ENCODE peak calls at places on chromosomes 4 and X, in five cellular contexts. One of them, this sample, is unnamed.

GRCh38 chr4:144223654-144224053 is 83.1 kb upstream of the GYPA start:
- DNase-seq in lower leg skin: no peak
- DNase-seq in GM12865: no peak
- DNase-seq in WTC11: no peak
- DNase-seq in H9: no peak
- DNase-seq in this sample: no peak

GRCh38 chr4:5919571-5919970 is 26.7 kb upstream of the CRMP1 start:
- DNase-seq in H9: no peak
- DNase-seq in WTC11: no peak
- DNase-seq in GM12865: no peak
- DNase-seq in lower leg skin: no peak
- DNase-seq in this sample: no peak

GRCh38 chrX:71615056-71615455 is 3.3 kb downstream of the CXCR3 start:
- DNase-seq in WTC11: no peak
- DNase-seq in GM12865: no peak
- DNase-seq in lower leg skin: no peak
- DNase-seq in H9: no peak
- DNase-seq in this sample: no peak

GRCh38 chrX:69165116-69165651 is at the start of gene PJA1:
- DNase-seq in GM12865: peak
- DNase-seq in H9: peak
- DNase-seq in WTC11: peak
- DNase-seq in lower leg skin: peak
- DNase-seq in this sample: peak

GRCh38 chr4:176988226-176988625 is 195.5 kb upstream of the VEGFC start:
- DNase-seq in WTC11: no peak
- DNase-seq in H9: no peak
- DNase-seq in lower leg skin: no peak
- DNase-seq in GM12865: no peak
- DNase-seq in this sample: no peak

GRCh38 chr4:86579941-86580340 is 14.2 kb upstream of the PTPN13 start:
- DNase-seq in H9: no peak
- DNase-seq in lower leg skin: no peak
- DNase-seq in WTC11: no peak
- DNase-seq in GM12865: no peak
- DNase-seq in this sample: no peak

GRCh38 chr4:51842167-51842553 is 793 bp upstream of the DCUN1D4 start:
- DNase-seq in lower leg skin: peak
- DNase-seq in GM12865: no peak
- DNase-seq in WTC11: no peak
- DNase-seq in H9: no peak
- DNase-seq in this sample: no peak

GRCh38 chrX:134600714-134601113 is 57.6 kb downstream of the PLAC1 start:
- DNase-seq in GM12865: peak
- DNase-seq in H9: no peak
- DNase-seq in lower leg skin: no peak
- DNase-seq in WTC11: no peak
- DNase-seq in this sample: no peak

GRCh38 chr4:11426716-11427115 is 2.0 kb downstream of the HS3ST1 start:
- DNase-seq in lower leg skin: no peak
- DNase-seq in GM12865: no peak
- DNase-seq in H9: no peak
- DNase-seq in WTC11: no peak
- DNase-seq in this sample: no peak

GRCh38 chr4:11367371-11367770 is 61.3 kb downstream of the HS3ST1 start:
- DNase-seq in lower leg skin: peak
- DNase-seq in H9: no peak
- DNase-seq in GM12865: no peak
- DNase-seq in WTC11: no peak
- DNase-seq in this sample: no peak

GRCh38 chrX:53239474-53239873 is 14.5 kb upstream of the KDM5C start:
- DNase-seq in H9: peak
- DNase-seq in WTC11: peak
- DNase-seq in GM12865: peak
- DNase-seq in lower leg skin: no peak
- DNase-seq in this sample: no peak

GRCh38 chr4:151643564-151643963 is 117.2 kb downstream of the GATB start:
- DNase-seq in H9: no peak
- DNase-seq in WTC11: no peak
- DNase-seq in lower leg skin: no peak
- DNase-seq in GM12865: no peak
- DNase-seq in this sample: no peak

GRCh38 chr4:151644625-151645024 is 116.2 kb downstream of the GATB start:
- DNase-seq in GM12865: peak
- DNase-seq in lower leg skin: no peak
- DNase-seq in WTC11: peak
- DNase-seq in H9: peak
- DNase-seq in this sample: no peak

GRCh38 chr4:151649461-151649860 is 111.3 kb downstream of the GATB start:
- DNase-seq in WTC11: no peak
- DNase-seq in lower leg skin: no peak
- DNase-seq in GM12865: no peak
- DNase-seq in H9: no peak
- DNase-seq in this sample: no peak

GRCh38 chr4:151641983-151642382 is 118.8 kb downstream of the GATB start:
- DNase-seq in WTC11: no peak
- DNase-seq in lower leg skin: no peak
- DNase-seq in GM12865: no peak
- DNase-seq in H9: no peak
- DNase-seq in this sample: no peak

DNA sequence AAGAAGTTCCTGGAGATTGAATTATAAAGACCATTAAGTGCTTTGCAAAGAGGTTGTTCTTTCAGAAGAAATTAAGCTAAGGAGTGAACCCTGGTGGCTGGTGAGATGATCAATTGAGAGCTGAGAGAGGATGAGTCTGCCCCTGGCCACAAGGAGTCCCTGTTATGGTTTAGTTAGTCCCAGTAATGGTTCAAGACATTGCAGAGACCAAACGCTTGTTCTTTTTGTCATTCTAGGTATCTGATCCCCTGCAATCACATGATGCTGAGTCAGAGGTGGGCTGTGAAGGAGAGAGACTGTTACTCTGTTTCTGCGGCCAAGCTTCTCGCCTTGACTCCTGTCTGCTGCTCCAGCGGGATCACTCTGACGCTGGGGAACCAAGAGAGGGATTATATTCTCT is 114.5 kb downstream of the GATB start:
- DNase-seq in GM12865: no peak
- DNase-seq in H9: peak
- DNase-seq in lower leg skin: no peak
- DNase-seq in WTC11: no peak
- DNase-seq in this sample: no peak
- TF ChIP-seq CTCF in GM12865: no peak
- TF ChIP-seq CTCF in H9: peak
- TF ChIP-seq CTCF in lower leg skin: no peak
- TF ChIP-seq CTCF in WTC11: no peak
- TF ChIP-seq CTCF in this sample: no peak

GRCh38 chr4:1800805-1801204 is 7.7 kb downstream of the FGFR3 start:
- DNase-seq in H9: no peak
- DNase-seq in GM12865: no peak
- DNase-seq in WTC11: no peak
- DNase-seq in lower leg skin: no peak
- DNase-seq in this sample: no peak

GRCh38 chr4:1799997-1800375 is 6.9 kb downstream of the FGFR3 start:
- DNase-seq in lower leg skin: no peak
- DNase-seq in GM12865: no peak
- DNase-seq in H9: no peak
- DNase-seq in WTC11: no peak
- DNase-seq in this sample: no peak

GRCh38 chr4:1802720-1803522 is 9.8 kb downstream of the FGFR3 start:
- DNase-seq in WTC11: peak
- DNase-seq in H9: peak
- DNase-seq in lower leg skin: no peak
- DNase-seq in GM12865: no peak
- DNase-seq in this sample: no peak

GRCh38 chr4:1802151-1802715 is 9.1 kb downstream of the FGFR3 start:
- DNase-seq in H9: no peak
- DNase-seq in GM12865: no peak
- DNase-seq in WTC11: no peak
- DNase-seq in lower leg skin: peak
- DNase-seq in this sample: no peak

DNA sequence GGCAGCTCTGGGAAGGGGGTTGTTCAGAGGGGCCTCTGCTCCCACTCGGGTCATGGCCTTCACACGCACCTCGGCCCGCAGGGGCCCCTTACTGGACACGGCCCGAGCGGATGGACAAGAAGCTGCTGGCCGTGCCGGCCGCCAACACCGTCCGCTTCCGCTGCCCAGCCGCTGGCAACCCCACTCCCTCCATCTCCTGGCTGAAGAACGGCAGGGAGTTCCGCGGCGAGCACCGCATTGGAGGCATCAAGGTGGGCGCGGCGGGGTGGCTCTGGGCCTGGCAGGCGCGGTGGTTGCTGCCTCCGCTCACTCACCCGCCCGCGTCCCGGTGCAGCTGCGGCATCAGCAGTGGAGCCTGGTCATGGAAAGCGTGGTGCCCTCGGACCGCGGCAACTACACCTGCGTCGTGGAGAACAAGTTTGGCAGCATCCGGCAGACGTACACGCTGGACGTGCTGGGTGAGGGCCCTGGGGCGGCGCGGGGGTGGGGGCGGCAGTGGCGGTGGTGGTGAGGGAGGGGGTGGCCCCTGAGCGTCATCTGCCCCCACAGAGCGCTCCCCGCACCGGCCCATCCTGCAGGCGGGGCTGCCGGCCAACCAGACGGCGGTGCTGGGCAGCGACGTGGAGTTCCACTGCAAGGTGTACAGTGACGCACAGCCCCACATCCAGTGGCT is 8.3 kb downstream of the FGFR3 start:
- DNase-seq in H9: no peak
- DNase-seq in WTC11: no peak
- DNase-seq in lower leg skin: no peak
- DNase-seq in GM12865: no peak
- DNase-seq in this sample: no peak
- TF ChIP-seq CTCF in H9: no peak
- TF ChIP-seq CTCF in WTC11: no peak
- TF ChIP-seq CTCF in lower leg skin: no peak
- TF ChIP-seq CTCF in GM12865: no peak
- TF ChIP-seq CTCF in this sample: no peak

GRCh38 chr4:4776335-4776734 is 83.1 kb upstream of the MSX1 start:
- DNase-seq in lower leg skin: no peak
- DNase-seq in WTC11: no peak
- DNase-seq in GM12865: no peak
- DNase-seq in H9: no peak
- DNase-seq in this sample: no peak

GRCh38 chr4:4778491-4779003 is 80.9 kb upstream of the MSX1 start:
- DNase-seq in WTC11: no peak
- DNase-seq in H9: no peak
- DNase-seq in lower leg skin: no peak
- DNase-seq in GM12865: no peak
- DNase-seq in this sample: no peak

GRCh38 chr4:4779486-4779885 is 80.0 kb upstream of the MSX1 start:
- DNase-seq in GM12865: no peak
- DNase-seq in H9: no peak
- DNase-seq in WTC11: no peak
- DNase-seq in lower leg skin: no peak
- DNase-seq in this sample: no peak

GRCh38 chr4:4775493-4776004 is 83.9 kb upstream of the MSX1 start:
- DNase-seq in H9: no peak
- DNase-seq in WTC11: no peak
- DNase-seq in GM12865: no peak
- DNase-seq in lower leg skin: no peak
- DNase-seq in this sample: no peak

DNA sequence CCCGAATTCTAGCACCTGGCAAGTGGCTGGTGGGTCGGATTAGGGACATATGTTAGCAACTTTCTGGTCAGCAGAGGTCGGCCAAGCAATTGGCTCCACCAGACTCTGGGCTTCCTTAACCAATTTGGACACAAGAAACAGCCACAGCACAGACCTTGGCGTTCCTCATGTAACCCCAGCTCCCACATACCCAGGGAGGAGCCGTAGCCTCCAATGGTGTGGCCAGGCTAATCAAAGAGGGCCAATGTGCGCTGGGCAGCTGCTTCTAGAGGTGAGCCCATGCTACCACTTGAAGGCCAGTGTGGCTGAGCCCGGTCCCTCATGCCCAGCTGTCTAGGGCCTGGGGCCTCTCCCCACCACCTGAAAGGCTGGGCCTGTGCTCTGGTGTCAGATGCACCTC is 82.5 kb upstream of the MSX1 start:
- DNase-seq in lower leg skin: no peak
- DNase-seq in WTC11: no peak
- DNase-seq in H9: no peak
- DNase-seq in GM12865: no peak
- DNase-seq in this sample: no peak
- TF ChIP-seq CTCF in lower leg skin: no peak
- TF ChIP-seq CTCF in WTC11: no peak
- TF ChIP-seq CTCF in H9: no peak
- TF ChIP-seq CTCF in GM12865: no peak
- TF ChIP-seq CTCF in this sample: no peak

DNA sequence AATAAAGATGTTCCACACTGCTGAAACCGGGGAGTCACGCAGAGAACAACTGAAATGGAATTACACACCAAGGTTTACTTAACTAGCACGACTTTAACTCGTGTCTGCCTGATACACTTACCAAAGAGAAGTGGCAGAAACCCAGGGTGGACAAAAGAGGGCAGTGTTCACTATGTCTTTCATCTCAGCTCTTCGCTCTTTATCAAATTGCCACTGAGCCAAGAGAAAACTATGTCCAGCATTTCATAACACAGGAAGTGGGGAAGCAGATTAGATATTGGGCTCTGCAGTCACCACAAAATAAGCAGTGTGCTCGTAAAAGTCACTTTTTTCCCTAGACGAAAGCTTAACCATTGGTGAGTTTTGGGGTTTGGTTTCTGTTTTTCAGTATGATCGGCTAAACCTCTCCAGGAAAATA is 155.7 kb downstream of the CHIC2 start:
- DNase-seq in lower leg skin: peak
- DNase-seq in H9: no peak
- DNase-seq in GM12865: peak
- DNase-seq in WTC11: no peak
- DNase-seq in this sample: no peak
- TF ChIP-seq CTCF in lower leg skin: no peak
- TF ChIP-seq CTCF in H9: peak
- TF ChIP-seq CTCF in GM12865: peak
- TF ChIP-seq CTCF in WTC11: peak
- TF ChIP-seq CTCF in this sample: peak

GRCh38 chr4:42965326-42965725 is 72.8 kb downstream of the GRXCR1 start:
- DNase-seq in lower leg skin: no peak
- DNase-seq in GM12865: peak
- DNase-seq in WTC11: no peak
- DNase-seq in H9: no peak
- DNase-seq in this sample: no peak
- TF ChIP-seq CTCF in lower leg skin: no peak
- TF ChIP-seq CTCF in GM12865: no peak
- TF ChIP-seq CTCF in WTC11: no peak
- TF ChIP-seq CTCF in H9: peak
- TF ChIP-seq CTCF in this sample: no peak

DNA sequence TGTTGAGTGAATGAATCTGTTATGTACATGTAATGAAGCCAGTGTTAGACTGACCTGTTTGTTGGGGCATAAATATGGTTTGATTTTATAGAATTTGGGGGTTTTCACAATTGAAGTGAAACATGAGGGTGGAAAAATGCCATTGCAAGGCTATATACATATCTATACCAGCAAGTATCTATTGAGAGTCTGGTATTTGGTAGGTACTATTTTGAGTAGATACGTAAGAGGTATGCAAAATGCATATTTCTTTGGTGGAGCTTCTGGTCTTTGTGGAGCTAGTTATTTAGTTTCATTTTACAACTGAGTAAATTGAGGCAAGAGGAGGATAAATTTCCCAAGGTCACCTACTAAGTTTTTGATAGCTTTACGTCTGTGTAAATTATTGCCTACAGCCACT is 7.3 kb upstream of the RUFY3 start:
- DNase-seq in H9: no peak
- DNase-seq in GM12865: peak
- DNase-seq in WTC11: no peak
- DNase-seq in lower leg skin: no peak
- DNase-seq in this sample: no peak
- TF ChIP-seq CTCF in H9: no peak
- TF ChIP-seq CTCF in GM12865: no peak
- TF ChIP-seq CTCF in WTC11: no peak
- TF ChIP-seq CTCF in lower leg skin: no peak
- TF ChIP-seq CTCF in this sample: no peak

This sample was measured in osteocyte.